ENCODE peak calls at places on chromosomes 12 and 14, in six cellular contexts. One of them, this sample, is unnamed.
A peak's percentile ranks its signal among the peaks of the same experiment; 100 is the strongest.

GRCh38 chr14:95577067-95577800 is 42.4 kb downstream of the GLRX5 start:
- DNase-seq in breast epithelium: no peak
- DNase-seq in endothelial cell of umbilical vein: no peak
- DNase-seq in K562: no peak
- DNase-seq in H1: no peak
- DNase-seq in HepG2: no peak
- DNase-seq in this sample: no peak

GRCh38 chr14:35385042-35385839 is 19.3 kb downstream of the NFKBIA start:
- DNase-seq in breast epithelium: peak; percentile 51
- DNase-seq in H1: no peak
- DNase-seq in K562: peak; percentile 57
- DNase-seq in HepG2: peak; percentile 85
- DNase-seq in endothelial cell of umbilical vein: peak; percentile 37
- DNase-seq in this sample: peak; percentile 98

GRCh38 chr12:130186631-130187269 is 24.5 kb downstream of the FZD10 start:
- DNase-seq in HepG2: no peak
- DNase-seq in breast epithelium: no peak
- DNase-seq in H1: no peak
- DNase-seq in endothelial cell of umbilical vein: no peak
- DNase-seq in K562: no peak
- DNase-seq in this sample: peak; percentile 21

GRCh38 chr12:8904665-8905064 is 9.6 kb upstream of the PHC1 start:
- DNase-seq in HepG2: no peak
- DNase-seq in H1: no peak
- DNase-seq in K562: no peak
- DNase-seq in endothelial cell of umbilical vein: no peak
- DNase-seq in breast epithelium: no peak
- DNase-seq in this sample: no peak

GRCh38 chr14:61406670-61407069 is 85.3 kb downstream of the PRKCH start:
- DNase-seq in endothelial cell of umbilical vein: peak; percentile 25
- DNase-seq in K562: no peak
- DNase-seq in H1: no peak
- DNase-seq in HepG2: no peak
- DNase-seq in breast epithelium: no peak
- DNase-seq in this sample: no peak

GRCh38 chr12:108611884-108612415 is 14.1 kb upstream of the TMEM119 start:
- DNase-seq in breast epithelium: no peak
- DNase-seq in H1: peak; percentile 89
- DNase-seq in K562: peak; percentile 64
- DNase-seq in HepG2: peak; percentile 44
- DNase-seq in endothelial cell of umbilical vein: peak; percentile 58
- DNase-seq in this sample: no peak

GRCh38 chr12:68279227-68280054 is 26.0 kb upstream of the IL22 start:
- DNase-seq in endothelial cell of umbilical vein: peak; percentile 70
- DNase-seq in breast epithelium: no peak
- DNase-seq in HepG2: peak; percentile 5
- DNase-seq in K562: peak; percentile 32
- DNase-seq in H1: no peak
- DNase-seq in this sample: no peak

GRCh38 chr12:30694971-30695326 is 720 bp downstream of the IPO8 start:
- DNase-seq in breast epithelium: no peak
- DNase-seq in endothelial cell of umbilical vein: peak; percentile 61
- DNase-seq in K562: peak; percentile 19
- DNase-seq in HepG2: peak; percentile 41
- DNase-seq in H1: peak; percentile 54
- DNase-seq in this sample: peak; percentile 67

GRCh38 chr14:88384653-88385205 is 728 bp upstream of the SPATA7 start:
- DNase-seq in HepG2: no peak
- DNase-seq in breast epithelium: peak; percentile 19
- DNase-seq in endothelial cell of umbilical vein: no peak
- DNase-seq in K562: peak; percentile 5
- DNase-seq in H1: no peak
- DNase-seq in this sample: no peak

GRCh38 chr14:71454513-71455332 is 477.5 kb upstream of the RGS6 start:
- DNase-seq in H1: no peak
- DNase-seq in endothelial cell of umbilical vein: no peak
- DNase-seq in breast epithelium: no peak
- DNase-seq in K562: no peak
- DNase-seq in HepG2: no peak
- DNase-seq in this sample: no peak

GRCh38 chr12:67572492-67572891 is 76.1 kb upstream of the DYRK2 start:
- DNase-seq in K562: no peak
- DNase-seq in HepG2: no peak
- DNase-seq in H1: no peak
- DNase-seq in breast epithelium: no peak
- DNase-seq in endothelial cell of umbilical vein: no peak
- DNase-seq in this sample: no peak

DNA sequence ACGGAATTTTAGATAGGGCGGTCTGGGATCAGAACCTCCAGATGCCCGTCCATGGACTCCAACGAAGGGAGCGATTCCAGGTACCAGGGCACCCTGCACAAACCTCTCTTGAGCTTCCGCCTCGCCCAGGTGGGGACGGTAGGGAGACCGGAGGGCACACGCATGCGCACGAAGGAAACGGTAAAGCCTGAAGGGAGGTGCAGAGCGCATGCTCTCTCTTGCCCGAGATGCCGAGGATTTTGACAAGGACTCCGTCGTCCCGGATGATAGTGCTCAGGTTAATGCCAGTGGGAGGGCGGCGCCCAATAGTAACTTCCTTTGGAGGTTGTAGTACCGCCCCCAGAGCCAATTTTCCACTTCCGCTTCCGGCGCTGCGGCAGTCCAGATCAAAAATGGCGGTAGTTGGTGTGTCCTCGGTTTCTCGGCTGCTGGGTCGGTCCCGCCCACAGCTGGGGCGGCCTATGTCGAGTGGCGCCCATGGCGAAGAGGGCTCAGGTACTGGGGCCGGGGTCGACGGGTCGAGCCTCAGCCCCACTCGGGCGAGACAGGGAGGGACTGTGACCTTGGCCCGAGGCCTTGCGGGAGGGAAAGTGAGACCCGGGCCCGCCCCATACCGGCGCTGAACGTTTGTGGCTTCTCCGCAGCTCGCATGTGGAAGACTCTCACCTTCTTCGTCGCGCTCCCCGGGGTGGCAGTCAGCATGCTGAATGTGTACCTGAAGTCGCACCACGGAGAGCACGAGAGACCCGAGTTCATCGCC is at the start of gene COX6A1:
- DNase-seq in K562: peak; percentile 98
- DNase-seq in endothelial cell of umbilical vein: peak; percentile 91
- DNase-seq in breast epithelium: peak; percentile 91
- DNase-seq in HepG2: peak; percentile 99
- DNase-seq in H1: peak; percentile 94
- DNase-seq in this sample: peak; percentile 98
- TF ChIP-seq POLR2A in K562: peak; percentile 94
- TF ChIP-seq POLR2A in endothelial cell of umbilical vein: peak; percentile 93
- TF ChIP-seq POLR2A in breast epithelium: peak; percentile 24
- TF ChIP-seq POLR2A in HepG2: peak; percentile 71
- TF ChIP-seq POLR2A in H1: peak; percentile 82
- TF ChIP-seq POLR2A in this sample: peak; percentile 47

GRCh38 chr12:82638324-82638723 is 48.4 kb upstream of the TMTC2 start:
- DNase-seq in breast epithelium: no peak
- DNase-seq in K562: no peak
- DNase-seq in HepG2: no peak
- DNase-seq in H1: no peak
- DNase-seq in endothelial cell of umbilical vein: no peak
- DNase-seq in this sample: no peak

DNA sequence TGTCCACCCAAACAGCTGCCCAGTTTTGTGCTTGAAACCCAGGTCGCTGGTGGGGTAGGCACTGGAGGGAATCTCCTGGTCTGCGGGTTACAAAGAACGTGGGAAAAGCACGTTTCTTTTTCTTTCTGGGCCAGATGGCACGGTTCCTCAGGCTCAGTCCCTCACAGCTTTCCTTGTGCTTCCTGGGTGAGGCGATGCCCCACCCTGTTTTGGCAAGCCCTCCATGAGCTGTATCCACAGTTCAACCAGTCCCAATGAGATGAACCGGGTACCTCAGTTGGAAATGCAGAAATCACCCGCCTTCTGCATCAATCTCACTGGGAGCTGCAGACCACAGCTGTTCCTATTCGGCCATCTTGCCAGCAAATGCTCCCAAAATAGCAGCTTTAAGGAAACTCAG is 51.4 kb upstream of the TMTC2 start:
- DNase-seq in HepG2: no peak
- DNase-seq in K562: no peak
- DNase-seq in breast epithelium: no peak
- DNase-seq in endothelial cell of umbilical vein: no peak
- DNase-seq in H1: no peak
- DNase-seq in this sample: no peak
- H3K4me3 ChIP-seq in HepG2: no peak overlapping the region
- H3K4me3 ChIP-seq in K562: no peak overlapping the region
- H3K4me3 ChIP-seq in breast epithelium: no peak overlapping the region
- H3K4me3 ChIP-seq in endothelial cell of umbilical vein: no peak overlapping the region
- H3K4me3 ChIP-seq in H1: no peak overlapping the region
- H3K4me3 ChIP-seq in this sample: no peak overlapping the region

GRCh38 chr12:52179396-52179973 is 12.3 kb downstream of the KRT80 start:
- DNase-seq in H1: no peak
- DNase-seq in endothelial cell of umbilical vein: no peak
- DNase-seq in K562: no peak
- DNase-seq in breast epithelium: no peak
- DNase-seq in HepG2: no peak
- DNase-seq in this sample: no peak
- TF ChIP-seq POLR2AphosphoS5 in H1: no peak
- TF ChIP-seq POLR2AphosphoS5 in endothelial cell of umbilical vein: no peak
- TF ChIP-seq POLR2AphosphoS5 in K562: no peak
- TF ChIP-seq POLR2AphosphoS5 in breast epithelium: no peak
- TF ChIP-seq POLR2AphosphoS5 in HepG2: no peak
- TF ChIP-seq POLR2AphosphoS5 in this sample: no peak

GRCh38 chr14:73749706-73750105 is 35.5 kb upstream of the PNMA1 start:
- DNase-seq in endothelial cell of umbilical vein: no peak
- DNase-seq in HepG2: no peak
- DNase-seq in K562: no peak
- DNase-seq in H1: no peak
- DNase-seq in breast epithelium: no peak
- DNase-seq in this sample: no peak
- TF ChIP-seq POLR2A in endothelial cell of umbilical vein: no peak
- TF ChIP-seq POLR2A in HepG2: no peak
- TF ChIP-seq POLR2A in K562: no peak
- TF ChIP-seq POLR2A in H1: no peak
- TF ChIP-seq POLR2A in breast epithelium: no peak
- TF ChIP-seq POLR2A in this sample: no peak

GRCh38 chr12:71440393-71441349 is 1.1 kb downstream of the LGR5 start:
- DNase-seq in H1: peak; percentile 65
- DNase-seq in K562: no peak
- DNase-seq in breast epithelium: no peak
- DNase-seq in endothelial cell of umbilical vein: no peak
- DNase-seq in HepG2: peak; percentile 96
- DNase-seq in this sample: no peak
- H3K4me3 ChIP-seq in H1: peak overlapping the region; percentile 56
- H3K4me3 ChIP-seq in K562: no peak overlapping the region
- H3K4me3 ChIP-seq in breast epithelium: peak overlapping the region; percentile 72
- H3K4me3 ChIP-seq in endothelial cell of umbilical vein: no peak overlapping the region
- H3K4me3 ChIP-seq in HepG2: peak overlapping the region; percentile 97
- H3K4me3 ChIP-seq in this sample: no peak overlapping the region